ENCODE peak calls at places on chromosomes 1 and 21, in four cellular contexts. One of them, this sample, is unnamed.
A peak's percentile ranks its signal among the peaks of the same experiment; 100 is the strongest.

GRCh38 chr1:8517579-8518489 is 199.9 kb downstream of the SLC45A1 start:
- DNase-seq in activated CD8-positive, alpha-beta memory T cell treated with anti-CD3 and anti-CD28 coated beads for 1 hour: no peak
- DNase-seq in A549: no peak
- DNase-seq in NCI-H2081: no peak
- DNase-seq in this sample: no peak

GRCh38 chr1:99843760-99844159 is 6.4 kb upstream of the AGL start:
- DNase-seq in activated CD8-positive, alpha-beta memory T cell treated with anti-CD3 and anti-CD28 coated beads for 1 hour: no peak
- DNase-seq in A549: no peak
- DNase-seq in NCI-H2081: no peak
- DNase-seq in this sample: no peak

GRCh38 chr1:229022595-229023350 is 248.1 kb upstream of the RAB4A start:
- DNase-seq in activated CD8-positive, alpha-beta memory T cell treated with anti-CD3 and anti-CD28 coated beads for 1 hour: no peak
- DNase-seq in A549: no peak
- DNase-seq in NCI-H2081: no peak
- DNase-seq in this sample: peak; percentile 83

GRCh38 chr21:37460196-37460595 is 93.6 kb downstream of the DYRK1A start:
- DNase-seq in activated CD8-positive, alpha-beta memory T cell treated with anti-CD3 and anti-CD28 coated beads for 1 hour: no peak
- DNase-seq in A549: no peak
- DNase-seq in NCI-H2081: no peak
- DNase-seq in this sample: no peak

GRCh38 chr1:229231754-229232119 is 39.2 kb upstream of the RAB4A start:
- DNase-seq in activated CD8-positive, alpha-beta memory T cell treated with anti-CD3 and anti-CD28 coated beads for 1 hour: no peak
- DNase-seq in A549: no peak
- DNase-seq in NCI-H2081: no peak
- DNase-seq in this sample: no peak

GRCh38 chr1:222928212-222928611 is 113.4 kb downstream of the DISP1 start:
- DNase-seq in activated CD8-positive, alpha-beta memory T cell treated with anti-CD3 and anti-CD28 coated beads for 1 hour: no peak
- DNase-seq in A549: no peak
- DNase-seq in NCI-H2081: peak; percentile 71
- DNase-seq in this sample: peak; percentile 49

GRCh38 chr1:38990746-38991637 is at the start of gene AKIRIN1:
- DNase-seq in activated CD8-positive, alpha-beta memory T cell treated with anti-CD3 and anti-CD28 coated beads for 1 hour: peak; percentile 92
- DNase-seq in A549: peak; percentile 87
- DNase-seq in NCI-H2081: peak; percentile 98
- DNase-seq in this sample: peak; percentile 88

GRCh38 chr1:35447278-35447677 is 109.9 kb downstream of the KIAA0319L start:
- DNase-seq in activated CD8-positive, alpha-beta memory T cell treated with anti-CD3 and anti-CD28 coated beads for 1 hour: no peak
- DNase-seq in A549: no peak
- DNase-seq in NCI-H2081: no peak
- DNase-seq in this sample: no peak

GRCh38 chr21:35222541-35222941 is 173.4 kb upstream of the RUNX1 start:
- DNase-seq in activated CD8-positive, alpha-beta memory T cell treated with anti-CD3 and anti-CD28 coated beads for 1 hour: no peak
- DNase-seq in A549: no peak
- DNase-seq in NCI-H2081: no peak
- DNase-seq in this sample: no peak

GRCh38 chr1:112465122-112465521 is 43.6 kb upstream of the WNT2B start:
- DNase-seq in activated CD8-positive, alpha-beta memory T cell treated with anti-CD3 and anti-CD28 coated beads for 1 hour: no peak
- DNase-seq in A549: no peak
- DNase-seq in NCI-H2081: no peak
- DNase-seq in this sample: no peak

GRCh38 chr1:27554777-27555699 is 48.9 kb downstream of the AHDC1 start:
- DNase-seq in activated CD8-positive, alpha-beta memory T cell treated with anti-CD3 and anti-CD28 coated beads for 1 hour: no peak
- DNase-seq in A549: no peak
- DNase-seq in NCI-H2081: no peak
- DNase-seq in this sample: no peak

GRCh38 chr1:31583995-31584868 is 7.9 kb downstream of the TINAGL1 start:
- DNase-seq in activated CD8-positive, alpha-beta memory T cell treated with anti-CD3 and anti-CD28 coated beads for 1 hour: no peak
- DNase-seq in A549: no peak
- DNase-seq in NCI-H2081: peak; percentile 14
- DNase-seq in this sample: peak; percentile 80

GRCh38 chr1:118151312-118151937 is 33.6 kb downstream of the SPAG17 start:
- DNase-seq in activated CD8-positive, alpha-beta memory T cell treated with anti-CD3 and anti-CD28 coated beads for 1 hour: no peak
- DNase-seq in A549: no peak
- DNase-seq in NCI-H2081: peak; percentile 18
- DNase-seq in this sample: peak; percentile 23

This sample was measured in HepG2.